ENCODE peak calls at places on chromosomes 1 and 21, in four cellular contexts. J is GM12878, Q is HepG2, D is K562. V is an unnamed sample.

GRCh38 chr1:40450491-40451237 is 388 bp downstream of the ZFP69B start:
- DNase-seq in J (peak), Q (peak), D (peak), V (peak)

GRCh38 chr1:220062629-220063028 is 16.3 kb upstream of the EPRS1 start:
- DNase-seq in J (no peak), Q (no peak), D (no peak), V (no peak)

GRCh38 chr1:162927421-162927820 is 66.4 kb upstream of the CCDC190 start:
- DNase-seq in J (no peak), Q (no peak), D (no peak), V (no peak)

GRCh38 chr1:1439550-1440261 is 4.2 kb downstream of the VWA1 start:
- DNase-seq in J (no peak), Q (no peak), D (no peak), V (peak)

GRCh38 chr1:227058321-227058751 is 118.2 kb downstream of the COQ8A start:
- DNase-seq in J (no peak), Q (no peak), D (no peak), V (no peak)

GRCh38 chr1:228781161-228781771 is 46.0 kb downstream of the RHOU start:
- DNase-seq in J (no peak), Q (no peak), D (no peak), V (peak)

GRCh38 chr21:32241434-32241785 is 37.4 kb downstream of the MIS18A start:
- DNase-seq in J (no peak), Q (no peak), D (no peak), V (no peak)

GRCh38 chr21:26391166-26391565 is 181.9 kb downstream of the CYYR1 start:
- DNase-seq in J (no peak), Q (no peak), D (no peak), V (no peak)

GRCh38 chr1:210123924-210124589 is 108.5 kb upstream of the SERTAD4 start:
- DNase-seq in J (no peak), Q (no peak), D (no peak), V (no peak)

GRCh38 chr1:212635141-212635601 is 26.6 kb downstream of the ATF3 start:
- DNase-seq in J (peak), Q (no peak), D (no peak), V (no peak)

GRCh38 chr1:67889940-67890567 is 56.8 kb upstream of the GNG12 start:
- DNase-seq in J (no peak), Q (no peak), D (peak), V (no peak)

GRCh38 chr21:43820466-43820865 is 31.1 kb downstream of the RRP1 start:
- DNase-seq in J (no peak), Q (no peak), D (no peak), V (no peak)

GRCh38 chr1:233549917-233550316 is 64.0 kb upstream of the KCNK1 start:
- DNase-seq in J (no peak), Q (no peak), D (no peak), V (no peak)

GRCh38 chr1:43367904-43368645 is at the start of gene ELOVL1:
- DNase-seq in J (peak), Q (peak), D (peak), V (peak)

GRCh38 chr1:74733616-74734484 is 898 bp downstream of the TYW3 start:
- DNase-seq in J (no peak), Q (peak), D (peak), V (peak)
- TF ChIP-seq JUNB in J (no peak), Q (no peak), D (no peak), V (no peak)

DNA sequence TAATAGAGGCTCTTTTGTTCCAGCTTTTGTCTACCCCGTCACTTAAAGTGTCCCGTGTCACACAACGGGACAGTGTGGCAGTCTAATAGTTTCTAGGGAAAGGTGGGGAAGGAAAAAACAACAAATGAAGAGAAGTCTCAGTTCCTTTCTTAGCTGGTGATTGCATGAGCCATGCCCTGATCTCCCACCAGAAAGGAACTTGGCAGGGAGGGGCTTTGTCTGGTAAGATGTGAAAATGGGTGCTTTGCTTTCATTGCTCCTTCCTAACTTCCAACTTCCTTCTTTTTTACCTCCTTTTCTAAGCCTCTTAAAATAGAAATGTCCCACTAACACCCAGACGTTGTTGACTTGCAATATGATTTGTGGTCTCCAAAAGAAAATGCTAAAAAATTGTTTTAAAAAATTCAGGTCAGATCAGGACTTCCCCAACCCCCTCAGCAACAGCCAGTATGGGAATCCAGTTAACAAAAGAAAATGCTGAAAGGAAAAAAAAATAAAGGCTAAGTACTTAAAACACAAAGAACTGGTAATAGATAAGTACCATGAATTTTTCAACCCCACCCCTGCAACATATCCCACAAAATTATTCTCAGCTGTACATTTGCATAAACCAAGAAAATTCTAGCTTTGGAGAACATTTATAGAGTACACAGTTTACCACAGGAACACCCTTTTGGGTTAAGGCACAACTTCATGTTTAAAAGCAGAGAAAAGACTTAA is 106.3 kb downstream of the NIBAN1 start:
- DNase-seq in J (no peak), Q (no peak), D (no peak), V (no peak)
- H2AFZ ChIP-seq in J (peak), Q (no peak), D (no peak), V (no peak)

DNA sequence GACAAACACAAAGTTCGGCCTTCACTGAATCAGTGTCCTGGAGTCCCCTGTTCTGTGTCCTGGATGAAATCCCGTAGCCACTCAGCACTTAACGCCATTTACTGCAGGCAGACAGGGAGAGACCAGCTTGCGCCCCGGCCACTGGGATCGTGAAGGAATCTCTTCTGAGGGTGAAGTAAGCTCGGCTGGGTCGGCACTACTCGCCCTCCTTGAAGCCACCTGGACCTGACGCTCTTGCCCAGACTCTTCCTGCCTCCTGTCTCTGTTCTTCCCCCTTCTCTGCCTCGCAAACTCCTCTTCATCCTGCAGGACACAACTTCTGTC is 99.9 kb upstream of the ZBTB40 start:
- DNase-seq in J (no peak), Q (no peak), D (no peak), V (peak)
- TF ChIP-seq CREB1 in J (no peak), Q (no peak), D (no peak), V (no peak)

GRCh38 chr1:55703726-55704363 is 488.7 kb upstream of the USP24 start:
- DNase-seq in J (no peak), Q (no peak), D (no peak), V (no peak)

GRCh38 chr1:55700359-55701130 is 485.4 kb upstream of the USP24 start:
- DNase-seq in J (no peak), Q (no peak), D (no peak), V (no peak)

GRCh38 chr1:55699151-55699695 is 484.1 kb upstream of the USP24 start:
- DNase-seq in J (no peak), Q (no peak), D (no peak), V (no peak)

GRCh38 chr1:55698136-55698535 is 483.0 kb upstream of the USP24 start:
- DNase-seq in J (no peak), Q (no peak), D (no peak), V (no peak)

DNA sequence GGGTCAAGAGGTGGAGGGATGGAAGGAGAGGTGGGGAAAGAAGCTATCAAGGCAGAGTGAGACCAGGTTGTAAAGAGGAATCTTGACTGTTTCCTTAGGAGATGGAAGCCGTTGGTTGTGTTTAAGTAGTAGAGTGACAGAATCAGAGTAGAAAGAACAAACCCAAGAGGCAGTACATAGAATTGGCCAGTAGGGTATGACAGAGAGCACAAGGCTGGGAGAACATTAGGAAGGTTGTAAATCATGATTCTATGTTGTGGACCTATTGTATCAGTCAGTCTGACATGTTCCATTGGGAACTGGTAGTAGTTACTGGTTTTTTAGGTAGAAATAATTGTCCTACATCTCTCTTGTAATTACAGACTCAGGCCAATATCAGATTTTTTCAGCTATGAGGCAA is 486.9 kb upstream of the USP24 start:
- DNase-seq in J (no peak), Q (peak), D (peak), V (peak)
- TF ChIP-seq JUNB in J (no peak), Q (no peak), D (no peak), V (no peak)

V was measured in GM23338.